ENCODE peak calls at places on chromosomes 1 and 21, in four cellular contexts. E, C, L and B are unnamed samples.
A peak's percentile ranks its signal among the peaks of the same experiment; 100 is the strongest.

GRCh38 chr1:153429266-153430165 is 13.2 kb downstream of the S100A7A start:
- DNase-seq in E (no peak), C (no peak), L (no peak), B (peak; percentile 87)

GRCh38 chr1:207221934-207222351 is 99.5 kb upstream of the CD55 start:
- DNase-seq in E (no peak), C (peak; percentile 45), L (no peak), B (peak; percentile 92)

GRCh38 chr1:237309595-237310118 is 267.7 kb downstream of the RYR2 start:
- DNase-seq in E (no peak), C (no peak), L (no peak), B (no peak)

GRCh38 chr1:115679141-115679611 is 37.4 kb downstream of the VANGL1 start:
- DNase-seq in E (peak; percentile 70), C (peak; percentile 74), L (no peak), B (peak; percentile 81)

GRCh38 chr21:31888936-31889371 is 16.1 kb downstream of the HUNK start:
- DNase-seq in E (no peak), C (no peak), L (no peak), B (peak; percentile 51)

GRCh38 chr1:41045740-41046139 is 24.2 kb upstream of the SLFNL1 start:
- DNase-seq in E (peak; percentile 37), C (no peak), L (no peak), B (peak; percentile 97)

GRCh38 chr1:169483500-169483966 is 2.2 kb downstream of the SLC19A2 start:
- DNase-seq in E (no peak), C (no peak), L (no peak), B (peak; percentile 68)

GRCh38 chr1:58932820-58933598 is 149.2 kb upstream of the JUN start:
- DNase-seq in E (no peak), C (peak; percentile 92), L (no peak), B (peak; percentile 97)

GRCh38 chr1:93988634-93989350 is 79.6 kb upstream of the GCLM start:
- DNase-seq in E (no peak), C (peak; percentile 77), L (no peak), B (peak; percentile 98)

GRCh38 chr1:51724797-51725196 is 107.9 kb downstream of the OSBPL9 start:
- DNase-seq in E (no peak), C (no peak), L (no peak), B (no peak)

GRCh38 chr1:46394872-46395465 is 852 bp downstream of the FAAH start:
- DNase-seq in E (no peak), C (no peak), L (no peak), B (no peak)

GRCh38 chr21:35208810-35209517 is 159.9 kb upstream of the RUNX1 start:
- DNase-seq in E (no peak), C (no peak), L (no peak), B (no peak)

GRCh38 chr1:32014199-32014936 is 700 bp downstream of the KHDRBS1 start:
- DNase-seq in E (peak; percentile 49), C (peak; percentile 62), L (peak; percentile 32), B (peak; percentile 61)

GRCh38 chr1:43975249-43975961 is 645 bp downstream of the ATP6V0B start:
- DNase-seq in E (no peak), C (peak; percentile 42), L (no peak), B (peak; percentile 46)

GRCh38 chr1:229114781-229115417 is 156.0 kb upstream of the RAB4A start:
- DNase-seq in E (peak; percentile 26), C (no peak), L (no peak), B (no peak)

GRCh38 chr1:147243228-147243685 is 773 bp downstream of the CHD1L start:
- DNase-seq in E (no peak), C (no peak), L (peak; percentile 21), B (no peak)

GRCh38 chr1:35443768-35444518 is 113.3 kb downstream of the KIAA0319L start:
- DNase-seq in E (no peak), C (peak; percentile 19), L (no peak), B (no peak)

GRCh38 chr1:92883297-92883696 is 51.5 kb downstream of the RPL5 start:
- DNase-seq in E (no peak), C (no peak), L (no peak), B (no peak)

GRCh38 chr21:26732442-26733221 is 112.6 kb downstream of the ADAMTS1 start:
- DNase-seq in E (peak; percentile 40), C (peak; percentile 57), L (no peak), B (peak; percentile 52)

GRCh38 chr1:88272216-88272615 is 411.9 kb upstream of the PKN2 start:
- DNase-seq in E (no peak), C (no peak), L (no peak), B (no peak)

GRCh38 chr21:46184625-46185555 is 631 bp upstream of the SPATC1L start:
- DNase-seq in E (peak; percentile 77), C (peak; percentile 68), L (peak; percentile 35), B (peak; percentile 61)

GRCh38 chr1:54506594-54506993 is 41.4 kb upstream of the ACOT11 start:
- DNase-seq in E (no peak), C (peak; percentile 64), L (no peak), B (peak; percentile 24)